ENCODE peak calls at places on chromosomes 13 and 19, in seven cellular contexts. I, K, Q, X, F, L and V are unnamed samples.

GRCh38 chr13:43297967-43298366 is 274.6 kb downstream of the DNAJC15 start:
- DNase-seq in X (no peak), F (no peak), Q (no peak), L (no peak), I (no peak), K (no peak), V (no peak)

GRCh38 chr13:46620029-46620428 is 67.1 kb downstream of the LRCH1 start:
- DNase-seq in L (no peak), F (no peak), I (no peak), Q (no peak), K (no peak), X (no peak), V (no peak)

GRCh38 chr19:33740811-33741396 is 55.8 kb upstream of the KCTD15 start:
- DNase-seq in I (no peak), F (peak; percentile 45), X (no peak), Q (no peak), K (no peak), L (peak; percentile 24), V (no peak)

GRCh38 chr13:30738526-30738925 is 3.2 kb downstream of the ALOX5AP start:
- DNase-seq in K (no peak), F (no peak), X (no peak), I (no peak), L (no peak), Q (no peak), V (no peak)

GRCh38 chr13:110414283-110414682 is 107.2 kb downstream of the COL4A2 start:
- DNase-seq in K (no peak), X (no peak), F (no peak), Q (no peak), L (no peak), I (no peak), V (no peak)

GRCh38 chr19:12648088-12648487 is 18.5 kb downstream of the MAN2B1 start:
- DNase-seq in I (no peak), F (no peak), X (no peak), K (no peak), Q (no peak), L (no peak), V (no peak)

GRCh38 chr13:93066187-93066586 is 160.4 kb upstream of the GPC6 start:
- DNase-seq in L (no peak), K (no peak), F (no peak), X (no peak), I (no peak), Q (no peak), V (no peak)

GRCh38 chr13:36131931-36132297 is 732 bp upstream of the DCLK1 start:
- DNase-seq in X (no peak), I (peak; percentile 65), L (no peak), F (no peak), K (peak; percentile 56), Q (no peak), V (no peak)

GRCh38 chr19:46616631-46617322 is 8.1 kb downstream of the PTGIR start:
- DNase-seq in X (peak; percentile 49), Q (no peak), I (peak; percentile 71), K (no peak), L (peak; percentile 66), F (peak; percentile 77), V (no peak)

GRCh38 chr19:16193466-16193865 is 4.2 kb upstream of the AP1M1 start:
- DNase-seq in F (no peak), L (no peak), I (no peak), Q (no peak), K (no peak), X (no peak), V (no peak)

GRCh38 chr13:57630661-57631606 is 610 bp upstream of the PCDH17 start:
- DNase-seq in X (no peak), F (no peak), L (no peak), K (no peak), I (no peak), Q (no peak), V (no peak)

GRCh38 chr19:31214086-31214485 is 135.2 kb downstream of the TSHZ3 start:
- DNase-seq in Q (peak; percentile 80), X (no peak), L (peak; percentile 35), K (peak; percentile 27), F (peak; percentile 84), I (peak; percentile 20), V (no peak)

GRCh38 chr19:16204005-16204294 is 6.2 kb downstream of the AP1M1 start:
- DNase-seq in I (no peak), L (no peak), X (no peak), K (no peak), F (no peak), Q (no peak), V (no peak)

GRCh38 chr13:87677043-87677333 is 5.8 kb downstream of the SLITRK5 start:
- DNase-seq in X (no peak), L (no peak), Q (no peak), I (no peak), K (no peak), F (no peak), V (no peak)

GRCh38 chr19:13132471-13133166 is 14.6 kb downstream of the NACC1 start:
- DNase-seq in X (no peak), I (no peak), L (peak; percentile 54), Q (no peak), F (no peak), K (no peak), V (no peak)

GRCh38 chr13:114073881-114074551 is 58.4 kb downstream of the RASA3 start:
- DNase-seq in I (no peak), Q (no peak), K (no peak), X (no peak), F (no peak), L (no peak), V (no peak)

GRCh38 chr13:23725922-23726321 is 155.7 kb downstream of the TNFRSF19 start:
- DNase-seq in L (no peak), K (no peak), F (no peak), X (no peak), I (no peak), Q (no peak), V (no peak)

GRCh38 chr13:97967226-97967625 is 13.8 kb downstream of the IPO5 start:
- DNase-seq in X (no peak), F (no peak), Q (no peak), L (no peak), I (no peak), K (no peak), V (no peak)
- H3K27ac ChIP-seq in X (no peak overlapping the region), F (no peak overlapping the region), Q (no peak overlapping the region), L (no peak overlapping the region), I (no peak overlapping the region), K (no peak overlapping the region), V (no peak overlapping the region)

GRCh38 chr13:106528711-106529414 is 6.6 kb downstream of the EFNB2 start:
- DNase-seq in Q (no peak), L (no peak), F (no peak), X (no peak), I (no peak), K (no peak), V (no peak)
- H3K27ac ChIP-seq in Q (no peak overlapping the region), L (peak overlapping the region; percentile 83), F (no peak overlapping the region), X (no peak overlapping the region), I (no peak overlapping the region), K (no peak overlapping the region), V (no peak overlapping the region)

DNA sequence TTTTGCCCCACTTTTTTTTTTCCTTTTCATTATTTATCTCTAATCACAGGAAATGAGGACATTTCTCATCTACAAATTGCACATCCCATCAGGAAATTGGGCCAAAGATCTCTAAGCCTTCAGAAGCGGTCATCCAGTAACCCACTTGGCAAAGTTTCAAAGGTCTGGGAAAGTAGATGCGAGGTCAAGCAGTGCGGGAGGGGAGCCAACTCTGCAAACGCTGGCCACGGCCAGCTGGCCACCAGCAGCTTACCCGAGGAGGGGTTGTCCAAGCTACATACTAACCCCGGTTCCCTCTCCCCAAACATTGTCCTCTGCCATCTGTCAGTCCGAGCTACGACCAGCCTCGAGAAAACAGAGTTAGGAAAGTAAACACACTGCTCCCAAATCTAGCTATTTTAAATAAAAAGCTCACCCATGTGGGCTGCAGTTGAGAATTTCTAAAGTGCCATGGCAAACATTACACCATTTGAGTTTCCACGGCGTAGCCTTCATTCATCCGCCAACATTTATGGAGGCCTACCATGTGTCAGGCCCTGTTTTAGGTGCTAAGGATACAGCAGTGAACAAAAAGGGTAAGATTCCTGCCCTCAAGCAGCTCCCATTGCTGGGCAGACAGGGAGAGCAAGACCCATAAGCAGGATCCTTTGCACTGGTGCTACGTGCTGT is 11.5 kb downstream of the FFAR2 start:
- DNase-seq in I (peak; percentile 73), Q (no peak), F (no peak), K (peak; percentile 27), L (no peak), X (no peak), V (no peak)
- H3K27ac ChIP-seq in I (no peak overlapping the region), Q (no peak overlapping the region), F (peak overlapping the region; percentile 19), K (no peak overlapping the region), L (no peak overlapping the region), X (no peak overlapping the region), V (no peak overlapping the region)

GRCh38 chr19:44641460-44641859 is 2.2 kb upstream of the PVR start:
- DNase-seq in I (no peak), K (no peak), L (no peak), F (no peak), X (no peak), Q (no peak), V (no peak)
- H3K27ac ChIP-seq in I (no peak overlapping the region), K (no peak overlapping the region), L (no peak overlapping the region), F (peak overlapping the region; percentile 84), X (no peak overlapping the region), Q (no peak overlapping the region), V (no peak overlapping the region)

GRCh38 chr19:6514926-6515325 is 12.8 kb upstream of the TUBB4A start:
- DNase-seq in X (no peak), F (no peak), Q (no peak), K (no peak), I (no peak), L (no peak), V (no peak)

GRCh38 chr19:6510618-6511017 is 8.5 kb upstream of the TUBB4A start:
- DNase-seq in K (no peak), F (no peak), X (no peak), I (no peak), L (no peak), Q (no peak), V (no peak)

GRCh38 chr19:6503407-6504201 is 1.5 kb upstream of the TUBB4A start:
- DNase-seq in X (no peak), Q (no peak), L (no peak), K (no peak), F (no peak), I (peak; percentile 60), V (no peak)

GRCh38 chr19:6509118-6509971 is 7.2 kb upstream of the TUBB4A start:
- DNase-seq in K (no peak), F (peak; percentile 19), Q (no peak), L (no peak), I (no peak), X (no peak), V (no peak)
- H3K27ac ChIP-seq in K (peak overlapping the region; percentile 48), F (peak overlapping the region; percentile 39), Q (no peak overlapping the region), L (no peak overlapping the region), I (no peak overlapping the region), X (no peak overlapping the region), V (no peak overlapping the region)

GRCh38 chr13:25738797-25739196 is 313.0 kb downstream of the SHISA2 start:
- DNase-seq in L (no peak), X (no peak), Q (no peak), K (no peak), I (no peak), F (no peak), V (no peak)
- H3K27ac ChIP-seq in L (no peak overlapping the region), X (no peak overlapping the region), Q (no peak overlapping the region), K (no peak overlapping the region), I (no peak overlapping the region), F (no peak overlapping the region), V (no peak overlapping the region)